ENCODE peak calls at places on chromosome 13, in nine cellular contexts. T is uterus; X is IMR-90; Z is colonic mucosa; L is CD4-positive, alpha-beta T cell; S is fibroblast of lung; Q is pancreas; O is left ventricle myocardium inferior; U is tibial artery. C is an unnamed sample.

GRCh38 chr13:97226788-97227627 is 4.9 kb downstream of the MBNL2 start:
- DNase-seq in L (peak), Z (peak), U (no peak), Q (no peak), S (no peak), X (no peak), O (no peak), T (no peak), C (no peak)

GRCh38 chr13:38979891-38980627 is 10.6 kb downstream of the STOML3 start:
- DNase-seq in Q (no peak), O (peak), X (no peak), L (no peak), S (no peak), Z (no peak), T (peak), U (no peak), C (no peak)

GRCh38 chr13:46403851-46404731 is 17.0 kb upstream of the RUBCNL start:
- DNase-seq in X (no peak), U (no peak), T (no peak), L (no peak), S (no peak), Q (no peak), O (no peak), Z (no peak), C (no peak)

GRCh38 chr13:61406275-61406674 is 9.4 kb downstream of the PCDH20 start:
- DNase-seq in T (no peak), Z (no peak), S (no peak), L (no peak), X (no peak), O (no peak), U (no peak), Q (no peak), C (no peak)

GRCh38 chr13:78827471-78827870 is 168.5 kb upstream of the OBI1 start:
- DNase-seq in Z (no peak), O (no peak), X (no peak), L (no peak), S (no peak), Q (no peak), U (no peak), T (no peak), C (no peak)

GRCh38 chr13:26508885-26509284 is 48.6 kb upstream of the WASF3 start:
- DNase-seq in T (peak), Q (no peak), Z (peak), L (no peak), S (peak), O (peak), U (peak), X (peak), C (no peak)

GRCh38 chr13:21576424-21576823 is 27.5 kb downstream of the MICU2 start:
- DNase-seq in O (no peak), S (peak), X (peak), Z (no peak), U (no peak), L (no peak), Q (no peak), T (no peak), C (no peak)

GRCh38 chr13:112995395-112996091 is 26.5 kb downstream of the MCF2L start:
- DNase-seq in Q (no peak), S (no peak), T (no peak), L (no peak), X (no peak), U (no peak), Z (peak), O (no peak), C (no peak)

GRCh38 chr13:92827503-92827902 is 399.1 kb upstream of the GPC6 start:
- DNase-seq in L (no peak), X (no peak), T (no peak), O (no peak), Z (no peak), S (no peak), U (no peak), Q (no peak), C (no peak)

GRCh38 chr13:71874490-71874889 is 7.5 kb upstream of the DACH1 start:
- DNase-seq in Q (no peak), U (no peak), Z (peak), X (no peak), L (no peak), T (no peak), S (no peak), O (no peak), C (no peak)

GRCh38 chr13:43572601-43573360 is 214.0 kb downstream of the ENOX1 start:
- DNase-seq in L (no peak), O (no peak), Q (no peak), Z (no peak), S (peak), U (no peak), T (no peak), X (peak), C (no peak)

GRCh38 chr13:84607614-84608013 is 725.3 kb upstream of the SLITRK1 start:
- DNase-seq in Z (no peak), Q (no peak), O (no peak), U (no peak), X (peak), L (no peak), S (peak), T (no peak), C (no peak)

GRCh38 chr13:60226507-60226906 is 62.8 kb upstream of the DIAPH3 start:
- DNase-seq in S (peak), U (no peak), O (no peak), L (no peak), T (no peak), Z (no peak), X (peak), Q (no peak), C (no peak)

GRCh38 chr13:23668557-23668956 is 98.3 kb downstream of the TNFRSF19 start:
- DNase-seq in T (no peak), S (no peak), U (no peak), Z (no peak), X (no peak), O (peak), L (no peak), Q (no peak), C (no peak)

GRCh38 chr13:23928985-23929384 is 31.7 kb upstream of the C1QTNF9B start:
- DNase-seq in O (no peak), X (peak), Q (no peak), T (no peak), S (peak), U (no peak), L (no peak), Z (no peak), C (no peak)

GRCh38 chr13:114146173-114146572 is 13.8 kb upstream of the RASA3 start:
- DNase-seq in Q (no peak), U (peak), T (no peak), X (no peak), S (no peak), O (no peak), Z (no peak), L (no peak), C (no peak)

GRCh38 chr13:59677966-59678814 is 485.5 kb downstream of the DIAPH3 start:
- DNase-seq in X (peak), U (no peak), L (no peak), S (peak), Z (no peak), Q (no peak), O (no peak), T (no peak), C (no peak)

GRCh38 chr13:27341616-27342015 is 71.0 kb downstream of the RASL11A start:
- DNase-seq in O (no peak), T (peak), X (no peak), Q (no peak), Z (no peak), S (no peak), U (no peak), L (no peak), C (no peak)

GRCh38 chr13:77699059-77699680 is 1.7 kb downstream of the SLAIN1 start:
- DNase-seq in Q (no peak), Z (no peak), L (no peak), O (no peak), S (no peak), X (no peak), T (no peak), U (no peak), C (no peak)

GRCh38 chr13:46964789-46965527 is 68.1 kb upstream of the HTR2A start:
- DNase-seq in S (peak), O (no peak), U (no peak), X (peak), T (no peak), Z (no peak), L (no peak), Q (no peak), C (no peak)

GRCh38 chr13:111143875-111144540 is 28.9 kb downstream of the ARHGEF7 start:
- DNase-seq in Z (no peak), Q (no peak), L (no peak), U (no peak), X (no peak), O (no peak), T (no peak), S (no peak), C (no peak)

GRCh38 chr13:45162194-45162593 is 38.7 kb downstream of the KCTD4 start:
- DNase-seq in Q (no peak), Z (no peak), T (no peak), O (no peak), U (no peak), X (peak), L (no peak), S (peak), C (no peak)
- H3K27ac ChIP-seq in Q (no peak), Z (peak), T (peak), O (no peak), U (no peak), X (peak), L (no peak), S (peak), C (no peak)

GRCh38 chr13:108963846-108964600 is 334.6 kb downstream of the MYO16 start:
- DNase-seq in Z (no peak), S (peak), T (no peak), L (no peak), U (no peak), X (peak), O (no peak), Q (no peak), C (no peak)
- H3K27ac ChIP-seq in Z (no peak), S (no peak), T (no peak), L (no peak), U (no peak), X (peak), O (no peak), Q (no peak), C (no peak)

GRCh38 chr13:90615767-90616166 is 731.7 kb upstream of the MIR17HG start:
- DNase-seq in U (no peak), Z (no peak), Q (no peak), O (no peak), L (no peak), T (no peak), X (no peak), S (no peak), C (no peak)
- H3K27ac ChIP-seq in U (no peak), Z (no peak), Q (no peak), O (no peak), L (no peak), T (no peak), X (no peak), S (no peak), C (no peak)

DNA sequence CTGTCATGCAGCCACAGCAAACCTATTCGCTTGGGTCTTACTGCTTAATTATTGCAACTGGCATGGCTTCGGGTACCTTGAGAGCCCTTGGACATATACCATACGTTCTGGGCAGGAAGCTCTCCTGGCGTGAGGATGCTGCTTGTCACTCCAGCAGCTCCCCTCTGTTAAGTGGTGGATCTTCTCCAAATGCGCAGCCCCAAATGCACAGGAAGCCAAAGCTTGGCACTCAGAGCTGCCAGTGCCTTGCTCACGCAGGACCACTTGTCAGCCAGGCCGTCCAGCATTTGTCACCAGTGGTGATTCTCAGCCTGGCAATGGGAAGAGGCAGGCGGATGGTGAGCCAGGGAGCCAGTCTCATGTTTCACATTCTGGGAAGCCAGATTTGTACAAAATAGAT is 158.6 kb downstream of the KATNAL1 start:
- DNase-seq in U (no peak), Z (no peak), Q (no peak), O (no peak), L (no peak), X (no peak), T (no peak), S (no peak), C (no peak)
- H3K27ac ChIP-seq in U (no peak), Z (no peak), Q (no peak), O (no peak), L (peak), X (no peak), T (no peak), S (no peak), C (no peak)

C was measured in substantia nigra.